ENCODE peak calls at places on chromosomes 12 and 14, in six cellular contexts. T, B, U, X, M and G are unnamed samples.

GRCh38 chr14:97301931-97302559 is 504.9 kb downstream of the VRK1 start:
- DNase-seq in X (peak), M (no peak), T (no peak), B (no peak), U (no peak), G (no peak)

GRCh38 chr12:67415473-67415872 is 146.3 kb downstream of the CAND1 start:
- DNase-seq in M (no peak), U (peak), T (no peak), B (peak), X (peak), G (peak)

GRCh38 chr14:74941676-74942097 is 13.7 kb downstream of the PGF start:
- DNase-seq in T (peak), U (peak), B (peak), M (no peak), X (no peak), G (peak)

GRCh38 chr12:46635818-46636217 is 190.0 kb downstream of the SLC38A4 start:
- DNase-seq in U (no peak), T (no peak), B (no peak), M (no peak), X (no peak), G (no peak)

GRCh38 chr12:7433276-7433822 is 10.6 kb downstream of the CD163L1 start:
- DNase-seq in U (peak), T (no peak), X (no peak), M (no peak), B (peak), G (peak)

GRCh38 chr14:101732128-101732527 is 29.4 kb upstream of the PPP2R5C start:
- DNase-seq in U (peak), B (no peak), M (no peak), X (no peak), T (no peak), G (no peak)

GRCh38 chr14:37202265-37202664 is 4.5 kb downstream of the MIPOL1 start:
- DNase-seq in M (no peak), T (no peak), U (peak), B (peak), X (no peak), G (peak)

GRCh38 chr12:6667559-6668210 is 4.8 kb upstream of the ING4 start:
- DNase-seq in M (no peak), T (no peak), B (no peak), X (peak), U (no peak), G (no peak)

GRCh38 chr14:73295198-73295796 is 58.0 kb downstream of the PAPLN start:
- DNase-seq in B (peak), U (peak), M (no peak), T (no peak), X (peak), G (peak)

GRCh38 chr12:133222211-133222610 is 13.5 kb downstream of the ANHX start:
- DNase-seq in B (no peak), T (no peak), U (no peak), X (no peak), M (no peak), G (no peak)

GRCh38 chr12:87995581-87996178 is 33.5 kb downstream of the C12orf50 start:
- DNase-seq in U (peak), X (peak), M (peak), T (peak), B (peak), G (peak)

GRCh38 chr14:95496690-95497241 is 19.7 kb downstream of the SYNE3 start:
- DNase-seq in M (no peak), X (no peak), U (peak), T (no peak), B (no peak), G (no peak)

GRCh38 chr14:24274101-24274543 is 2.7 kb upstream of the RABGGTA start:
- DNase-seq in T (no peak), M (peak), B (no peak), U (peak), X (peak), G (no peak)

GRCh38 chr12:5135126-5135525 is 91.4 kb downstream of the KCNA5 start:
- DNase-seq in U (no peak), T (no peak), X (no peak), B (peak), M (no peak), G (no peak)

GRCh38 chr14:88129306-88130056 is 124.5 kb downstream of the GPR65 start:
- DNase-seq in U (peak), B (peak), X (peak), M (no peak), T (no peak), G (peak)

GRCh38 chr12:129681830-129682229 is 222.0 kb downstream of the TMEM132D start:
- DNase-seq in B (no peak), T (no peak), U (no peak), M (no peak), X (no peak), G (no peak)

GRCh38 chr14:30339311-30339901 is 219.6 kb upstream of the G2E3 start:
- DNase-seq in U (no peak), M (no peak), T (no peak), X (no peak), B (no peak), G (no peak)

GRCh38 chr12:125185311-125185739 is 120.1 kb downstream of the AACS start:
- DNase-seq in M (no peak), U (no peak), T (no peak), X (peak), B (no peak), G (no peak)

GRCh38 chr12:6333566-6333965 is 8.3 kb downstream of the TNFRSF1A start:
- DNase-seq in U (peak), X (no peak), T (no peak), M (no peak), B (peak), G (peak)

GRCh38 chr14:23577004-23577681 is 1.4 kb downstream of the JPH4 start:
- DNase-seq in T (no peak), U (no peak), M (no peak), B (no peak), X (peak), G (no peak)

GRCh38 chr14:45492876-45493275 is 239.9 kb upstream of the MIS18BP1 start:
- DNase-seq in U (no peak), X (no peak), M (no peak), T (no peak), B (no peak), G (no peak)

GRCh38 chr14:26379951-26380350 is 217.9 kb downstream of the NOVA1 start:
- DNase-seq in U (no peak), X (no peak), B (no peak), M (no peak), T (no peak), G (no peak)

GRCh38 chr12:84738481-84738972 is 174.1 kb downstream of the SLC6A15 start:
- DNase-seq in T (no peak), X (peak), M (peak), U (peak), B (peak), G (peak)

GRCh38 chr12:95231190-95231589 is 13.6 kb downstream of the VEZT start:
- DNase-seq in M (no peak), U (peak), X (no peak), B (peak), T (no peak), G (peak)

GRCh38 chr12:114774181-114774580 is 90.2 kb upstream of the TBX3 start:
- DNase-seq in X (no peak), M (peak), B (peak), U (peak), T (no peak), G (peak)

GRCh38 chr12:30533518-30533917 is 162.2 kb downstream of the IPO8 start:
- DNase-seq in U (no peak), B (no peak), M (no peak), T (no peak), X (no peak), G (no peak)

GRCh38 chr14:55138091-55138490 is 9.0 kb downstream of the LGALS3 start:
- DNase-seq in X (peak), T (no peak), M (no peak), B (no peak), U (no peak), G (no peak)
- TF ChIP-seq CTCF in X (peak), T (peak), M (peak), B (peak), U (peak), G (peak)

GRCh38 chr12:26749781-26750180 is 83.2 kb downstream of the ITPR2 start:
- DNase-seq in X (no peak), B (no peak), U (no peak), T (no peak), M (no peak), G (no peak)
- TF ChIP-seq CTCF in X (no peak), B (no peak), U (no peak), T (no peak), M (no peak), G (no peak)

DNA sequence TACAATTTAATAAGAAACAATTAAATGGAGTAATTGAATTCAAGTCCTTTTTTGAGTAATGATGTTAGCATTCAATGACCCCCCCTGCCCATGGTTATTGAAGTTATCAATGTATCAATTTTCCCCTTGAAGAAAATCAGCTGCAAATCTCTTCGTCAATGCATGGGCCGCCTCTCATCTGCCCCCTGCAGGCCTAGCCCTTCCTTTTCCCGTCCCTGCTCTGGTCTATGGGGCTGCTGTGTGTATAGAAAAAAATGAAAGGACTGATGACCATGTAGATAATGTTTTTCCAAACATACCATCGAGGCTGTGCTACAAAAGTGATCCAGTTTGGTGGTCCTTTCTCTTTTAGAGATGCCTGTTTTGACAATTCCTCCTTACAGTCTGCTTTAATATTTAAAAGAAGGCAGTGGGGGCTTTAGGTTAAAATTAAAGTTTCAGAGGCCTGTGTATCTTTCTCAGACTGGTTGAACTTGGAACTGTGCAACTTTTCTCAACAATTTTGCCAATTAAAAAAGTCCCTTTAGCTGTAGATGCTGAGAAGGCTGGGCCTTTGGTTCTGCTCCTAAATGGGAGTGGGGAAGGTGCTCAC is 98.4 kb downstream of the APAF1 start:
- DNase-seq in U (no peak), B (no peak), T (no peak), X (peak), M (no peak), G (peak)
- TF ChIP-seq CTCF in U (peak), B (peak), T (peak), X (peak), M (peak), G (peak)

GRCh38 chr14:94143239-94143638 is 13.8 kb upstream of the IFI27L2 start:
- DNase-seq in U (no peak), T (no peak), B (no peak), X (peak), M (no peak), G (no peak)
- TF ChIP-seq CTCF in U (peak), T (peak), B (peak), X (peak), M (peak), G (peak)

GRCh38 chr14:69055973-69056372 is 76.9 kb upstream of the ACTN1 start:
- DNase-seq in T (no peak), X (no peak), B (no peak), M (no peak), U (peak), G (no peak)

GRCh38 chr14:69059658-69060648 is 80.9 kb upstream of the ACTN1 start:
- DNase-seq in X (no peak), T (no peak), B (peak), U (peak), M (peak), G (peak)

GRCh38 chr14:69055125-69055524 is 76.0 kb upstream of the ACTN1 start:
- DNase-seq in X (no peak), B (peak), M (peak), U (peak), T (no peak), G (peak)

GRCh38 chr14:69054030-69054429 is 74.9 kb upstream of the ACTN1 start:
- DNase-seq in X (no peak), U (no peak), T (no peak), M (no peak), B (no peak), G (no peak)

GRCh38 chr14:69056389-69056788 is 77.3 kb upstream of the ACTN1 start:
- DNase-seq in U (peak), B (peak), M (peak), X (peak), T (no peak), G (peak)
- TF ChIP-seq CTCF in U (no peak), B (peak), M (peak), X (peak), T (no peak), G (no peak)

GRCh38 chr12:122894173-122895121 is 1.5 kb downstream of the VPS37B start:
- DNase-seq in T (no peak), M (no peak), X (no peak), B (no peak), U (no peak), G (no peak)

GRCh38 chr12:122895290-122895689 is 634 bp downstream of the VPS37B start:
- DNase-seq in M (no peak), X (no peak), T (no peak), B (no peak), U (no peak), G (no peak)

GRCh38 chr12:122896662-122897061 is 738 bp upstream of the VPS37B start:
- DNase-seq in X (no peak), B (no peak), M (no peak), U (no peak), T (no peak), G (no peak)

GRCh38 chr12:122893208-122894151 is 2.4 kb downstream of the VPS37B start:
- DNase-seq in X (no peak), T (no peak), B (no peak), M (no peak), U (no peak), G (no peak)

GRCh38 chr12:122895757-122896636 is at the start of gene VPS37B:
- DNase-seq in U (peak), M (no peak), X (peak), B (peak), T (peak), G (peak)
- TF ChIP-seq CTCF in U (no peak), M (no peak), X (no peak), B (no peak), T (peak), G (no peak)

DNA sequence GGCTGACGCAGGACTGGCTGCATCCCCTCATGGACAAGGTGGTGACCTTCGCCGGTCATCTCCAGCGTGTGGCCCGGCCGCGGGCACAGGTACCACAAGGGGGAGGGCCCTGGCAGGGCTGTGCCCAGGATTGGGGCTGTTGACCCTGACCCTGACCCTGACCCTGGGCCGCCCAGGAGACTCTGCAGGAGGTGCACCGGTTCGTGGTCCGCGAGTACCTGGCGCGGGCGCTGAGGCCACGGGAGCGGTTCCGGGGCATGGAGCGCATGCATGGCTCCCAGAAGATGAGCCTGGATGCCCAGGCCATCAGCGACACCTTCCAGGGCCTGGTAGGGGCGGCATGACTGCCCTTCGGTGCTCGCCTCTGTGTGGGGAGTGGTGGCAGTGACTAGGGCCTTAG is 12.9 kb downstream of the EXOC3L4 start:
- DNase-seq in T (no peak), B (no peak), X (no peak), M (no peak), U (no peak), G (no peak)
- TF ChIP-seq CTCF in T (no peak), B (no peak), X (no peak), M (no peak), U (no peak), G (no peak)